ENCODE peak calls at places on chromosomes 6 and 20, in eight cellular contexts. U is HTR-8/SVneo; X is HFFc6; V is prostate gland; D is pons; Z is GM13977; F is activated T-helper 1 cell treated with Interleukin-2 at 50 U/mL for 16 hours; Y is activated CD8-positive, alpha-beta memory T cell treated with anti-CD3 and anti-CD28 coated beads for 1 hour. N is an unnamed sample.

GRCh38 chr20:38725959-38726848 is 1.9 kb downstream of the SLC32A1 start:
- DNase-seq in D (no peak), Z (peak), X (no peak), F (no peak), U (peak), V (no peak), Y (no peak), N (no peak)

GRCh38 chr6:130725551-130725950 is 101.7 kb upstream of the SMLR1 start:
- DNase-seq in Y (no peak), U (no peak), F (no peak), D (no peak), X (no peak), V (no peak), Z (no peak), N (no peak)

GRCh38 chr6:97440590-97441176 is 157.7 kb upstream of the MMS22L start:
- DNase-seq in F (no peak), Z (no peak), Y (no peak), V (no peak), D (peak), X (peak), U (peak), N (peak)

GRCh38 chr6:33205172-33206026 is 944 bp downstream of the HSD17B8 start:
- DNase-seq in D (no peak), U (peak), Z (peak), Y (no peak), X (peak), V (no peak), F (no peak), N (no peak)

GRCh38 chr6:17949168-17949567 is 38.3 kb downstream of the KIF13A start:
- DNase-seq in U (no peak), F (no peak), V (no peak), Y (no peak), D (no peak), Z (no peak), X (no peak), N (no peak)

GRCh38 chr6:170231496-170232185 is 59.2 kb downstream of the DLL1 start:
- DNase-seq in D (no peak), F (no peak), V (no peak), Z (no peak), X (no peak), U (peak), Y (no peak), N (no peak)

GRCh38 chr20:44309763-44310663 is 989 bp downstream of the FITM2 start:
- DNase-seq in D (peak), X (peak), Y (no peak), V (no peak), U (no peak), Z (no peak), F (no peak), N (no peak)

GRCh38 chr6:83954371-83954770 is 79.2 kb upstream of the MRAP2 start:
- DNase-seq in Y (no peak), Z (no peak), X (no peak), F (no peak), D (no peak), V (no peak), U (no peak), N (no peak)

GRCh38 chr6:79984261-79984660 is 20.2 kb upstream of the TTK start:
- DNase-seq in V (peak), D (peak), X (no peak), Z (no peak), F (no peak), U (no peak), Y (no peak), N (no peak)

GRCh38 chr6:108484016-108484415 is 76.7 kb upstream of the FOXO3 start:
- DNase-seq in X (no peak), Z (no peak), F (no peak), V (no peak), D (no peak), Y (no peak), U (no peak), N (no peak)

GRCh38 chr6:148700713-148701392 is 46.0 kb upstream of the UST start:
- DNase-seq in D (peak), V (no peak), X (peak), U (no peak), Y (no peak), Z (peak), F (no peak), N (no peak)

GRCh38 chr20:44610313-44610965 is 28.1 kb downstream of the PKIG start:
- DNase-seq in X (no peak), Y (no peak), D (no peak), U (no peak), V (no peak), Z (no peak), F (no peak), N (no peak)

GRCh38 chr6:24454452-24454851 is 34.9 kb downstream of the GPLD1 start:
- DNase-seq in F (no peak), U (no peak), X (no peak), D (no peak), Y (no peak), Z (no peak), V (no peak), N (no peak)

GRCh38 chr20:59738851-59739250 is 134.5 kb downstream of the PHACTR3 start:
- DNase-seq in X (no peak), Y (no peak), V (no peak), U (no peak), D (no peak), Z (no peak), F (no peak), N (no peak)

GRCh38 chr6:52931351-52931750 is 21.9 kb upstream of the GSTA3 start:
- DNase-seq in Z (no peak), Y (no peak), F (no peak), X (no peak), D (no peak), U (no peak), V (no peak), N (no peak)

GRCh38 chr6:4668271-4669179 is 107.7 kb upstream of the CDYL start:
- DNase-seq in V (no peak), X (no peak), D (no peak), F (no peak), Y (no peak), U (no peak), Z (no peak), N (no peak)

GRCh38 chr20:9112541-9113515 is 43.9 kb downstream of the PLCB4 start:
- DNase-seq in D (peak), Y (no peak), V (peak), F (no peak), Z (no peak), U (peak), X (peak), N (no peak)

N was measured in NCI-H510A.